ENCODE peak calls at places on chromosomes 12 and 14, in five cellular contexts. L, T, A, W and M are unnamed samples.
A peak's percentile ranks its signal among the peaks of the same experiment; 100 is the strongest.

GRCh38 chr12:6775185-6775770 is 3.0 kb downstream of the LAG3 start:
- DNase-seq in L (no peak), T (no peak), A (no peak), W (no peak), M (no peak)

GRCh38 chr14:100292776-100293461 is 13.3 kb downstream of the SLC25A29 start:
- DNase-seq in L (no peak), T (no peak), A (peak; percentile 17), W (no peak), M (no peak)

GRCh38 chr12:124457287-124458219 is 109.9 kb downstream of the NCOR2 start:
- DNase-seq in L (no peak), T (no peak), A (no peak), W (no peak), M (no peak)

GRCh38 chr14:31106768-31107167 is 80.6 kb upstream of the STRN3 start:
- DNase-seq in L (no peak), T (no peak), A (no peak), W (no peak), M (no peak)

GRCh38 chr12:65824314-65824563 is at the start of gene HMGA2:
- DNase-seq in L (no peak), T (peak; percentile 78), A (no peak), W (no peak), M (no peak)

GRCh38 chr12:86230516-86231146 is 25.6 kb downstream of the MGAT4C start:
- DNase-seq in L (no peak), T (no peak), A (no peak), W (no peak), M (no peak)

GRCh38 chr12:104619305-104619704 is 162.6 kb downstream of the CHST11 start:
- DNase-seq in L (no peak), T (no peak), A (no peak), W (no peak), M (no peak)

GRCh38 chr12:2170376-2170775 is 117.6 kb downstream of the CACNA1C start:
- DNase-seq in L (no peak), T (no peak), A (no peak), W (no peak), M (no peak)

GRCh38 chr14:77502109-77502782 is 3.6 kb upstream of the ISM2 start:
- DNase-seq in L (peak; percentile 88), T (no peak), A (no peak), W (no peak), M (no peak)

GRCh38 chr12:2345902-2346301 is 293.1 kb downstream of the CACNA1C start:
- DNase-seq in L (no peak), T (no peak), A (no peak), W (no peak), M (no peak)

GRCh38 chr12:64461634-64462414 is 9.9 kb downstream of the TBK1 start:
- DNase-seq in L (peak; percentile 13), T (no peak), A (no peak), W (no peak), M (no peak)

GRCh38 chr14:68544150-68544892 is 248.5 kb downstream of the ZFP36L1 start:
- DNase-seq in L (no peak), T (no peak), A (no peak), W (no peak), M (no peak)

GRCh38 chr12:55931317-55931779 is 386 bp downstream of the DGKA start:
- DNase-seq in L (no peak), T (no peak), A (no peak), W (no peak), M (no peak)

GRCh38 chr14:75140620-75141019 is 13.8 kb upstream of the NEK9 start:
- DNase-seq in L (no peak), T (no peak), A (no peak), W (no peak), M (no peak)

GRCh38 chr14:105338392-105338791 is 23.8 kb downstream of the PACS2 start:
- DNase-seq in L (no peak), T (no peak), A (no peak), W (no peak), M (no peak)

GRCh38 chr14:58060898-58061297 is 91.1 kb downstream of the ARMH4 start:
- DNase-seq in L (no peak), T (no peak), A (no peak), W (no peak), M (no peak)

GRCh38 chr14:24095196-24096068 is 1.3 kb downstream of the PCK2 start:
- DNase-seq in L (peak; percentile 100), T (no peak), A (peak; percentile 78), W (no peak), M (peak; percentile 26)

GRCh38 chr14:93736378-93737014 is 51.8 kb downstream of the PRIMA1 start:
- DNase-seq in L (peak; percentile 16), T (no peak), A (no peak), W (no peak), M (peak; percentile 81)

GRCh38 chr12:132651444-132652100 is 33.0 kb downstream of the P2RX2 start:
- DNase-seq in L (no peak), T (no peak), A (no peak), W (no peak), M (no peak)

GRCh38 chr14:89417469-89418225 is 614 bp upstream of the FOXN3 start:
- DNase-seq in L (peak; percentile 74), T (peak; percentile 54), A (peak; percentile 61), W (no peak), M (peak; percentile 92)

DNA sequence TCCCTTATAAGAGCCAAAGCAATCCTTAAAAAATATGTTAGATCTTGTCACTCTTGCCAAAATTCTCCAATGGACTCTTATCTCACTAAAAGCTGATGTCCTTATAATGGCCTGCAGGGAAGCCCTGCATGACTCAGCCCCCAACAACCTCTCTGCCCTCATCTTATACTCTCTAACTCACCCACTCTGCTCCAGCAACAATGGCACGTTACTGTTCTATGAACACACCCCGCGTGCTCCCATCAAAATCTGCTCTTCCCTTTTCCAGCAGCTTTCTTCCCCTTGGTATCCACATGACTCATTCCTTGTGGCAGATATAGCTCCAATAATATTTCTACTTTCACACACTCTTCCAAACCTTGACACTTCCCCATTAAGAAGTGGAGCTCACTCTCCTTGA is 108.1 kb downstream of the DENND5B start:
- DNase-seq in L (no peak), T (peak; percentile 51), A (no peak), W (no peak), M (no peak)
- TF ChIP-seq JUND in L (no peak), T (peak; percentile 42), A (peak; percentile 46), W (no peak), M (no peak)

GRCh38 chr12:19799216-19799615 is 359.9 kb downstream of the AEBP2 start:
- DNase-seq in L (no peak), T (no peak), A (no peak), W (no peak), M (no peak)

GRCh38 chr12:19802915-19803314 is 363.6 kb downstream of the AEBP2 start:
- DNase-seq in L (no peak), T (no peak), A (no peak), W (no peak), M (no peak)

GRCh38 chr12:19800884-19801283 is 361.6 kb downstream of the AEBP2 start:
- DNase-seq in L (no peak), T (no peak), A (no peak), W (no peak), M (no peak)

GRCh38 chr12:19799886-19800602 is 360.8 kb downstream of the AEBP2 start:
- DNase-seq in L (no peak), T (no peak), A (no peak), W (no peak), M (no peak)

DNA sequence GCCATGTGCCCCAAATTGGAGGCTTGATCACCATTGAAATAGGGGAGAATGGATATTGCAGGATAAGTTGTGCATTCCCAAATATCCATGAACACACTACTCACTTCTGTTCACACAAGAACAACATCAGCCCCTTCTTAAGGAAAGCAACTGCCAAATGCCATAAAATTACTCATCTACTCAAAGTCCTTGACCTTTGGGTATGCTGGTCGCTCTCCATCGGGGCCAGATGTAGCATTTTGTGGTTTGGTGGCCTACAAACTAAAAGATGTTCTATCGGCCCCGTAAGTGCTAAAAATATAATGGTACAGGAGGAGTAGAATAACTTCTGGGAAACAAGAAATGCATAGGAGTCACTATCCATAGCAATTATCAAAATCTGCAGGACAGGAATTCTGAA is 362.6 kb downstream of the AEBP2 start:
- DNase-seq in L (no peak), T (no peak), A (no peak), W (no peak), M (no peak)
- TF ChIP-seq JUND in L (no peak), T (no peak), A (no peak), W (no peak), M (no peak)

GRCh38 chr14:103925316-103925715 is 2.9 kb upstream of the TDRD9 start:
- DNase-seq in L (no peak), T (no peak), A (no peak), W (no peak), M (no peak)

GRCh38 chr14:103930051-103930604 is 1.9 kb downstream of the TDRD9 start:
- DNase-seq in L (peak; percentile 48), T (no peak), A (no peak), W (no peak), M (no peak)

GRCh38 chr14:103927566-103927965 is 690 bp upstream of the TDRD9 start:
- DNase-seq in L (no peak), T (no peak), A (no peak), W (no peak), M (no peak)

GRCh38 chr14:103931422-103931821 is 3.2 kb downstream of the TDRD9 start:
- DNase-seq in L (no peak), T (no peak), A (no peak), W (no peak), M (no peak)

DNA sequence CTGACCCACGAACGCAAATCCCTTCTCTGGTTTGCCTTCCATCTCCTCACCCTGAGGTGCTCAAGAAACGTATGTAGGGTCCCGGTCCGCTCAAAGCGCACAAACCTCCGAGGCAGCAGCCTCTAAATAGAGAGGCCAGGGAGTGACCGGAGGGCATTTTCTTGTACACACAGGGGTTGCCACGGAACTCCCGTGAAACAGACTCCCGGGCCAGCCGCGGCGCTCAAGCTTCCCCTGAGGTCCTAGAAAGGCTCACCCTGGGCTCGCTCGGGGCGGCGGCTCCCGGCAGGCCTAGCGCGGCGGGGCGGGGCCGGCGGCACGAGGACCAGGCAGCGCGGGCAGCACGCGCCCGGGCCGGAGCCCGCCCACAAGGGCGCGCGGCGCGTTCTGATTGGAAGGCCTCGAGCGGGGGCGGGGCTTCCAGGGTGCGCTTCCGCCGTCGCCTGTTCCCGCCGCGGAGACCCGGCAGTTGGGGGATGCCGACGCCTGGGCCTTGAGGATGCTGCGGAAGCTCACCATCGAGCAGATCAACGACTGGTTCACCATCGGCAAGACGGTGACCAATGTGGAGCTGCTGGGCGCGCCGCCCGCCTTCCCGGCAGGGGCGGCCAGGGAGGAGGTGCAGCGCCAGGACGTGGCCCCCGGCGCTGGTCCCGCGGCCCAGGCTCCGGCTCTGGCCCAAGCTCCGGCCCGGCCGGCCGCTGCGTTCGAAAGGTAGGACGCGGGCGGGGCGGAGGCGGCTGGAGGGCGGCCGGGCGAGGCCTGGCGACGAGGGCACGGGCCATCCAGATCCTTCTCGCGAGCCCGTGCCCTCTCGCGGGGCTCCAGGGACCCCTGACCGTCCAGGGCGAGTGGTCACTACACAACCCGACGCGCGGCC is at the start of gene TDRD9:
- DNase-seq in L (no peak), T (no peak), A (no peak), W (no peak), M (no peak)
- TF ChIP-seq JUND in L (no peak), T (no peak), A (no peak), W (no peak), M (no peak)

DNA sequence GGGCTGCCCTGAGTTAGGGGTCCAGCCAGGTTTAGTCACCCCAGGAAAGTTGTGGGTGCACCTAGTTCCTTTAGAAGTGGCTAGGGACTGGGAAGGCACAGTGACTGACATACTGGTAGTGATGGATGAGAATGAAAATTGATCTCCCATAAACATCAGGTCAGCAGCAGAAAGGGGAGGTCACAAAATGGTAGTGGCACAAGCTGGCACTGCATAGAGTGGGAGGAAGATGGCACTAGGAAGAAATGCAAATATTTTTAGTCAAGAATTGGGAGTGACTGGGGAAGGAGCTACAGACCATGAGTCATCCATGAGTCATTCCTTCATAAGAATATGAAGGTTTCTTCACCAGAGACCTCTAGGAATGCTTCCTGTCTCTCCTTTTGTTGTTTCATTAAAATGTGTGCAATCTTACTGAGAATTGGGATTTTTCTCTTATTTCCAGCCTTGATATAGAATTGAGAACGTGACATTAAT is 198.3 kb upstream of the AMIGO2 start:
- DNase-seq in L (no peak), T (peak; percentile 88), A (no peak), W (no peak), M (no peak)
- TF ChIP-seq JUND in L (no peak), T (peak; percentile 95), A (peak; percentile 60), W (peak; percentile 9), M (no peak)